ENCODE peak calls at places on chromosome 17, in ten cellular contexts. X is transverse colon, J is HepG2, M is K562, H is sigmoid colon, L is stomach, R is SK-N-SH, V is H1, U is suprapubic skin, S is esophagus muscularis mucosa. C is an unnamed sample. For H3K9me3, the result is how much of the 10 kb centered on the place peaks cover.

GRCh38 chr17:8846768-8847211 is 20.7 kb downstream of the PIK3R6 start:
- DNase-seq in X (no peak), J (peak), M (peak), H (peak), L (no peak), R (peak), V (no peak), U (no peak), S (no peak), C (peak)

GRCh38 chr17:49708515-49709161 is 874 bp upstream of the SLC35B1 start:
- DNase-seq in X (no peak), J (no peak), M (peak), H (no peak), L (no peak), R (no peak), V (peak), U (peak), S (no peak), C (no peak)

GRCh38 chr17:41907633-41908539 is 10.9 kb downstream of the ACLY start:
- DNase-seq in X (peak), J (peak), M (no peak), H (no peak), L (no peak), R (peak), V (no peak), U (no peak), S (no peak), C (no peak)

GRCh38 chr17:59837362-59838195 is 55.2 kb downstream of the TUBD1 start:
- DNase-seq in X (peak), J (peak), M (peak), H (peak), L (peak), R (no peak), V (peak), U (no peak), S (no peak), C (no peak)

GRCh38 chr17:48110722-48111121 is 3.2 kb downstream of the SNX11 start:
- DNase-seq in X (no peak), J (no peak), M (no peak), H (no peak), L (no peak), R (no peak), V (no peak), U (no peak), S (no peak), C (no peak)

GRCh38 chr17:82863941-82864720 is 24.3 kb upstream of the ZNF750 start:
- DNase-seq in X (peak), J (no peak), M (peak), H (no peak), L (peak), R (peak), V (no peak), U (peak), S (no peak), C (no peak)

GRCh38 chr17:50043290-50044148 is 12.4 kb upstream of the ITGA3 start:
- DNase-seq in X (no peak), J (no peak), M (no peak), H (no peak), L (peak), R (no peak), V (no peak), U (peak), S (no peak), C (peak)

GRCh38 chr17:67151717-67152116 is 93.3 kb downstream of the HELZ start:
- DNase-seq in X (no peak), J (no peak), M (no peak), H (no peak), L (no peak), R (no peak), V (no peak), U (no peak), S (no peak), C (no peak)

GRCh38 chr17:7393613-7394451 is 493 bp downstream of the PLSCR3 start:
- DNase-seq in X (peak), J (no peak), M (no peak), H (peak), L (peak), R (peak), V (peak), U (no peak), S (no peak), C (peak)

GRCh38 chr17:74750039-74750326 is 1.6 kb downstream of the NHERF1 start:
- DNase-seq in X (no peak), J (no peak), M (no peak), H (no peak), L (no peak), R (no peak), V (no peak), U (no peak), S (no peak), C (no peak)

GRCh38 chr17:76243826-76244679 is 3.8 kb upstream of the RNF157 start:
- DNase-seq in X (no peak), J (no peak), M (no peak), H (peak), L (no peak), R (no peak), V (no peak), U (peak), S (no peak), C (no peak)

GRCh38 chr17:32566303-32566702 is 79.5 kb downstream of the CDK5R1 start:
- DNase-seq in X (no peak), J (no peak), M (no peak), H (no peak), L (no peak), R (no peak), V (no peak), U (no peak), S (no peak), C (no peak)

GRCh38 chr17:19706791-19707727 is 9.3 kb downstream of the SLC47A2 start:
- DNase-seq in X (no peak), J (no peak), M (peak), H (no peak), L (no peak), R (no peak), V (peak), U (no peak), S (no peak), C (no peak)

GRCh38 chr17:76645481-76645880 is 1.9 kb upstream of the ST6GALNAC1 start:
- DNase-seq in X (peak), J (no peak), M (no peak), H (no peak), L (peak), R (no peak), V (no peak), U (peak), S (no peak), C (no peak)

GRCh38 chr17:37089998-37090397 is 141.2 kb downstream of the AATF start:
- DNase-seq in X (no peak), J (no peak), M (no peak), H (no peak), L (no peak), R (no peak), V (no peak), U (no peak), S (no peak), C (peak)

GRCh38 chr17:48605409-48605864 is 651 bp upstream of the HOXB6 start:
- DNase-seq in X (no peak), J (no peak), M (no peak), H (no peak), L (no peak), R (no peak), V (no peak), U (no peak), S (no peak), C (no peak)

GRCh38 chr17:73718912-73719311 is 74.7 kb upstream of the SDK2 start:
- DNase-seq in X (no peak), J (no peak), M (no peak), H (no peak), L (no peak), R (no peak), V (no peak), U (no peak), S (no peak), C (no peak)

GRCh38 chr17:42337442-42337841 is 49.1 kb downstream of the STAT5A start:
- DNase-seq in X (peak), J (no peak), M (no peak), H (no peak), L (no peak), R (no peak), V (no peak), U (no peak), S (no peak), C (no peak)

GRCh38 chr17:41966453-41967140 is at the start of gene CNP:
- DNase-seq in X (peak), J (peak), M (peak), H (peak), L (peak), R (peak), V (peak), U (peak), S (peak), C (peak)

GRCh38 chr17:42779942-42780815 is at the start of gene WNK4:
- DNase-seq in X (peak), J (peak), M (peak), H (peak), L (peak), R (peak), V (peak), U (no peak), S (no peak), C (no peak)

GRCh38 chr17:4334776-4335175 is 31.7 kb downstream of the UBE2G1 start:
- DNase-seq in X (no peak), J (no peak), M (no peak), H (no peak), L (no peak), R (no peak), V (no peak), U (no peak), S (no peak), C (no peak)

GRCh38 chr17:68909066-68909465 is 46.1 kb downstream of the ABCA8 start:
- DNase-seq in X (peak), J (peak), M (peak), H (peak), L (no peak), R (no peak), V (no peak), U (no peak), S (no peak), C (peak)

GRCh38 chr17:17806035-17806434 is 30.8 kb downstream of the SREBF1 start:
- DNase-seq in X (no peak), J (no peak), M (no peak), H (no peak), L (no peak), R (no peak), V (no peak), U (no peak), S (no peak), C (no peak)

GRCh38 chr17:5536831-5537230 is 47.5 kb downstream of the NLRP1 start:
- DNase-seq in X (no peak), J (no peak), M (no peak), H (no peak), L (no peak), R (no peak), V (no peak), U (no peak), S (no peak), C (no peak)

GRCh38 chr17:43020030-43020621 is 2.1 kb downstream of the VAT1 start:
- DNase-seq in X (no peak), J (no peak), M (no peak), H (no peak), L (no peak), R (no peak), V (no peak), U (no peak), S (no peak), C (no peak)

DNA sequence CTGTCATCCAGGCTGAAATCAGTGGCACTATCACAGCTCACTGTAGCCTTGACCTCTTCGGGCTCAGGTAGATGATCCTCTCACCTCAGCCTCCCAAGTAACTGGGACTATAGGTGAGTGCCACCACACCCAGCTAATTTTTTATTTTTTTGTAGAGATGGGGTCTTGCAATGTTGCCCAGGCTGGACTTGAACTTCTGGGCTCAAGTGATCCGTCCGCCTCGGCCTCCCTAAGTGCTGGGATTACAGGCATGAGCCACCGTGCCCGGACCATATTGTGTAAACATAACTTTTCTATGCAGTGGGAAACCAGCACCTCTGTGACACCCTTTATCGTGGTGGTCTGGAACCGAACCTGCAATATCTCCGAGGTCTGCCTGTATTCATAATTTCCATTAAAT is 11.2 kb upstream of the CSF3 start:
- DNase-seq in X (no peak), J (no peak), M (no peak), H (no peak), L (no peak), R (no peak), V (no peak), U (no peak), S (no peak), C (no peak)
- TF ChIP-seq POLR2AphosphoS5 in X (no peak), J (no peak), M (no peak), H (no peak), L (no peak), R (no peak), V (no peak), U (no peak), S (no peak), C (no peak)

GRCh38 chr17:63361182-63361581 is 84.9 kb downstream of the CYB561 start:
- DNase-seq in X (no peak), J (no peak), M (no peak), H (no peak), L (no peak), R (no peak), V (no peak), U (no peak), S (no peak), C (no peak)
- H3K9me3 ChIP-seq in X (under half), J (under half), M (under half), H (under half), L (under half), R (under half), V (under half), U (under half), S (under half), C (under half)

GRCh38 chr17:2369551-2370210 is 31.2 kb downstream of the MNT start:
- DNase-seq in X (no peak), J (no peak), M (peak), H (no peak), L (no peak), R (peak), V (peak), U (no peak), S (no peak), C (peak)
- TF ChIP-seq EP300 in X (no peak), J (no peak), M (no peak), H (no peak), L (no peak), R (no peak), V (no peak), U (no peak), S (no peak), C (no peak)

GRCh38 chr17:80503031-80503430 is 26.6 kb upstream of the NPTX1 start:
- DNase-seq in X (no peak), J (no peak), M (no peak), H (no peak), L (no peak), R (no peak), V (no peak), U (no peak), S (no peak), C (no peak)

GRCh38 chr17:80502578-80502877 is 26.1 kb upstream of the NPTX1 start:
- DNase-seq in X (no peak), J (no peak), M (no peak), H (no peak), L (no peak), R (no peak), V (no peak), U (peak), S (no peak), C (no peak)

GRCh38 chr17:80501739-80502577 is 25.6 kb upstream of the NPTX1 start:
- DNase-seq in X (peak), J (no peak), M (no peak), H (peak), L (no peak), R (no peak), V (no peak), U (peak), S (no peak), C (no peak)

GRCh38 chr17:80504671-80505413 is 28.4 kb upstream of the NPTX1 start:
- DNase-seq in X (no peak), J (no peak), M (no peak), H (no peak), L (no peak), R (no peak), V (no peak), U (peak), S (no peak), C (no peak)

DNA sequence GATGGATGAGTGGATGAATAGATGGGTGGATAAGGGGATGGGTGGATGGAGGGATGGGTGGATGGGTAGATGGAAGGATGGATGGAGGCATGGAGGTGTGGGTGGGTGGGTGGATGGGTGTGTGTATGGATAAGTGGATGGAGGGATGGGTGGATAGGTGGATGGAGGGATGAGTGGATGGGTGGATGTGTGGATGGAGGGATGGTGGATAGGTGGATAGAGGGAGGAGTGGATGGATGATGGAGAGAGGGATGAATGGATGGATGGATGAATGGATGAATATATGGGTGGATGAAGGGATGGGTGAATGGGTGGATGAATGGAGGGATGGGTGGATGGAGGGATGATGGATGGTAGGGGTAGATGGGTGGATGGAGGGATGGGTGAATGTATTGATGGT is 27.5 kb upstream of the NPTX1 start:
- DNase-seq in X (no peak), J (no peak), M (no peak), H (no peak), L (no peak), R (no peak), V (no peak), U (no peak), S (no peak), C (no peak)
- TF ChIP-seq POLR2AphosphoS5 in X (no peak), J (no peak), M (no peak), H (no peak), L (no peak), R (no peak), V (no peak), U (no peak), S (no peak), C (no peak)

GRCh38 chr17:56274491-56274890 is 121.2 kb downstream of the ANKFN1 start:
- DNase-seq in X (no peak), J (no peak), M (no peak), H (no peak), L (no peak), R (no peak), V (no peak), U (no peak), S (peak), C (no peak)
- H3K9me3 ChIP-seq in X (under half), J (under half), M (under half), H (under half), L (under half), R (under half), V (under half), U (under half), S (under half), C (under half)

GRCh38 chr17:28334176-28334575 is 1.1 kb downstream of the IFT20 start:
- DNase-seq in X (no peak), J (no peak), M (no peak), H (peak), L (no peak), R (no peak), V (no peak), U (no peak), S (no peak), C (no peak)
- TF ChIP-seq EP300 in X (no peak), J (no peak), M (no peak), H (no peak), L (no peak), R (no peak), V (no peak), U (no peak), S (no peak), C (no peak)

DNA sequence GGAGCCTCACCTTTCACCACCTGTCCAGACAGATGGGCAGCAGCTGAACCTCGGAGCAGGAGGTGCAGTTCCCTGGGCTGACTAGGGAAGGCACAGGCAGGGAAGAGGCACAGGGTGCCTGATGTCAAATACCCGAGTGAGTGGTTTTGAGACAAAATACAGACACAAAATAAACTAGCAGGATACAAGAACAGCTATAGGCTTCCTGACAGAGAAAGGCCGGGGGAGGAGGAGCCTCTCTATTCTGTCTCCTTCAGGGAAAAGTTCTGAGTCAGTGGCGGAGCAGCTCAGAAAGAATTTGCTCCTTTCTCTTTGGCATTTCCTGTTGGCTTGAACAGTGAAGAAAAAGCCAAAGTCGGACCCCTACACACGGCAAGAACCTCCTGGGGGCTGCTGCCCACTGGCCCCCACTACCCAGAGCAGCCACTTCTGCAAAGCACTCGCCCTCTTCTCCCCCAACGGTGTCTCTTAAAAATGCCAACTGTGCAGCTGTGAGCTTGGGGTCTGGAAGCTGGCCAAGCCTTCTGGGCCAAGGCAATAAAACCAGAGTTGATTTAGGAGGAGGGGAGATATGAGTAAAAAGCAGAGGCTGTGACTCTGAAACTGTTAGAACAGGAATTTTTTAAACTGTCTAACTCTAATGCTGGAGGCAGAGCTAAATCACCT is 14.4 kb upstream of the FAAP100 start:
- DNase-seq in X (peak), J (no peak), M (no peak), H (peak), L (peak), R (peak), V (no peak), U (no peak), S (no peak), C (peak)
- TF ChIP-seq POLR2AphosphoS5 in X (peak), J (no peak), M (no peak), H (peak), L (no peak), R (peak), V (no peak), U (no peak), S (peak), C (no peak)

DNA sequence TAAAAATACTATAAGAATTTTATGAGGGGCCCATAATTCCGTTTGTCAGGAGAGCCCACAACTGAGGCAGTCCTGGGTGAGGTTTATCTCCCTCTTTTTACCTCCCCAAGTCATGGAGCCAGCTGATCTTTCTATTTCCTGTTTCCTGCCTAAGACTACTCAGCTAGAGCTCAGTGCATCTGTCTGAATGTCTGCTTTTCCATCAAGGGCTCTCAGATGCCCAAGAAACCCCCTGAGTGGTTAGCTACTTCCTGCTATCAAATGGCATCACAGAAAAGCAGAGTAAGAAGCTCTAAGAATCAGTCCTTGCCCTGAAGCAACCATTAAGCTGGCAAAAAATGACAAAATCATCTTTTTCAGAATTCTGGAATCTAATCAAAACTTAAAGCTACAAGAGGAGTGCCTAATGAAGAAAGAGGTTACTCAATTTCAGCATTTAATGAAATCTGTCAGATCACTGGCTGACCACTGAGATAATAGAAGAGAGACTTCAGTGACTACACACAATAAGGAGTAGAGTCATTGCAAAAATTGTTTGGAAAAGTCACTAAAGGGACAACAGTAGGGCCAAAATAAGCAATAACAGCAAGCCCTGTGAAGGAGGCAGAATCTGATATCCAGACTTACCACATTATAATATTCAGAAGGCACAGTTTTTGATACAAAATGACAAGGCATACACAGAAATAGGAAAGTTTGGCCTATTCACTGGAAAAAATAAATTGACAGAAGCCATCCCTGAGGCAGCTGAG is 150.1 kb downstream of the CYB561 start:
- DNase-seq in X (no peak), J (no peak), M (no peak), H (no peak), L (no peak), R (no peak), V (no peak), U (no peak), S (no peak), C (no peak)
- H3K9me3 ChIP-seq in X (under half), J (under half), M (under half), H (under half), L (under half), R (under half), V (under half), U (under half), S (under half), C (under half)